ENCODE peak calls at places on chromosomes 5 and 9, in five cellular contexts. V is neuronal stem cell, M is H9, I is H1, F is trophoblast cell. C is an unnamed sample.
A peak's percentile ranks its signal among the peaks of the same experiment; 100 is the strongest.

GRCh38 chr5:392431-392988 is 50.5 kb upstream of the EXOC3 start:
- DNase-seq in V (no peak), M (peak; percentile 48), I (no peak), F (peak; percentile 54), C (peak; percentile 73)

GRCh38 chr9:16033253-16033652 is 480.4 kb downstream of the CCDC171 start:
- DNase-seq in V (no peak), M (no peak), I (no peak), F (no peak), C (no peak)

GRCh38 chr9:91712811-91713210 is 237.2 kb downstream of the ROR2 start:
- DNase-seq in V (no peak), M (no peak), I (no peak), F (no peak), C (no peak)

GRCh38 chr9:13688990-13689600 is 409.6 kb upstream of the MPDZ start:
- DNase-seq in V (no peak), M (no peak), I (no peak), F (no peak), C (peak; percentile 41)

GRCh38 chr5:9540791-9541190 is 5.1 kb downstream of the SEMA5A start:
- DNase-seq in V (no peak), M (no peak), I (no peak), F (no peak), C (peak; percentile 48)

GRCh38 chr5:40233268-40233667 is 446.4 kb upstream of the PTGER4 start:
- DNase-seq in V (no peak), M (no peak), I (no peak), F (no peak), C (no peak)

GRCh38 chr9:123438321-123438720 is 82.3 kb downstream of the CRB2 start:
- DNase-seq in V (peak; percentile 33), M (peak; percentile 24), I (no peak), F (no peak), C (peak; percentile 26)

GRCh38 chr5:176629853-176630680 is at the start of the genes EIF4E1B and SNCB:
- DNase-seq in V (peak; percentile 60), M (peak; percentile 71), I (no peak), F (no peak), C (peak; percentile 58)

GRCh38 chr9:2055203-2055658 is 40.1 kb downstream of the SMARCA2 start:
- DNase-seq in V (no peak), M (no peak), I (no peak), F (no peak), C (no peak)

GRCh38 chr5:78586251-78586650 is 62.3 kb downstream of the LHFPL2 start:
- DNase-seq in V (no peak), M (no peak), I (no peak), F (no peak), C (peak; percentile 98)

GRCh38 chr5:90264930-90265857 is 144.4 kb downstream of the CETN3 start:
- DNase-seq in V (peak; percentile 49), M (peak; percentile 52), I (peak; percentile 25), F (peak; percentile 34), C (peak; percentile 72)

GRCh38 chr9:109903515-109904138 is 123.6 kb downstream of the PALM2AKAP2 start:
- DNase-seq in V (peak; percentile 48), M (peak; percentile 58), I (peak; percentile 13), F (peak; percentile 41), C (peak; percentile 81)

GRCh38 chr9:116589392-116590354 is 97.4 kb upstream of the TRIM32 start:
- DNase-seq in V (no peak), M (peak; percentile 77), I (peak; percentile 50), F (peak; percentile 62), C (peak; percentile 50)

GRCh38 chr5:111598996-111599395 is 86.7 kb upstream of the STARD4 start:
- DNase-seq in V (no peak), M (no peak), I (no peak), F (no peak), C (no peak)

GRCh38 chr5:77302653-77303052 is 92.2 kb downstream of the PDE8B start:
- DNase-seq in V (no peak), M (no peak), I (no peak), F (no peak), C (no peak)

GRCh38 chr5:15571618-15572017 is 71.6 kb downstream of the FBXL7 start:
- DNase-seq in V (no peak), M (no peak), I (no peak), F (no peak), C (no peak)

GRCh38 chr5:15571081-15571480 is 71.1 kb downstream of the FBXL7 start:
- DNase-seq in V (no peak), M (no peak), I (no peak), F (no peak), C (no peak)

GRCh38 chr5:15573594-15573993 is 73.6 kb downstream of the FBXL7 start:
- DNase-seq in V (no peak), M (no peak), I (no peak), F (no peak), C (peak; percentile 10)

GRCh38 chr5:15574121-15574520 is 74.1 kb downstream of the FBXL7 start:
- DNase-seq in V (no peak), M (no peak), I (no peak), F (no peak), C (no peak)

GRCh38 chr5:15570491-15570890 is 70.5 kb downstream of the FBXL7 start:
- DNase-seq in V (no peak), M (no peak), I (no peak), F (no peak), C (no peak)
- H3K79me1 ChIP-seq in V (peaks cover 2% of the 10 kb centered on the region), M (peaks cover 2% of the 10 kb centered on the region), I (peaks cover 2% of the 10 kb centered on the region), F (no peaks in the 10 kb centered on the region), C (peaks cover 21% of the 10 kb centered on the region)

GRCh38 chr5:164185000-164185399 is 679.6 kb downstream of the MAT2B start:
- DNase-seq in V (no peak), M (no peak), I (no peak), F (no peak), C (no peak)
- H2BK12ac ChIP-seq in V (no peak overlapping the region), M (no peak overlapping the region), I (no peak overlapping the region), F (no peak overlapping the region), C (no peak overlapping the region)

GRCh38 chr5:150263801-150264621 is 25.6 kb downstream of the CAMK2A start:
- DNase-seq in V (no peak), M (no peak), I (no peak), F (no peak), C (peak; percentile 84)

GRCh38 chr5:150258126-150258525 is 31.4 kb downstream of the CAMK2A start:
- DNase-seq in V (peak; percentile 21), M (no peak), I (no peak), F (no peak), C (no peak)

GRCh38 chr5:150263339-150263738 is 26.2 kb downstream of the CAMK2A start:
- DNase-seq in V (no peak), M (no peak), I (no peak), F (no peak), C (peak; percentile 13)

GRCh38 chr5:150262502-150262901 is 27.1 kb downstream of the CAMK2A start:
- DNase-seq in V (no peak), M (no peak), I (no peak), F (no peak), C (no peak)

DNA sequence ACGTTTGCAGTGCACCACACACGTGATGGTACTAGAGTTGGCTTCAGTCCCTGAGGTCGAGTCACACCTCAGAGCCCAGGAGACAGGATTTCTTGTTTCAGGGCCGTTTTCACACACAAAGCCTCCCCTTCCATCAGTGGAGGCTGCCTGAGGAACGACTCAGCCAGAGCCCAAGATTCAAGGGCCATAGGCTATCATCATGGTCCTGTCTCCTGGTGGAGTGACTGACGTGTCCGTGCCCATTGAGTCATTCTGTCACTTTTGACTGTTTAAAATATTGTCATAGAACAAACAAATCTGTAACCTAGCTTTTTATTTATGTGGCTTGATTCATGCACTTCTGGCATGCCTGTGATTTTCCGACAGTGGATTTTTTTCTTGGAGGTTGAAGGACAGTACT is 28.3 kb downstream of the CAMK2A start:
- DNase-seq in V (no peak), M (no peak), I (no peak), F (no peak), C (peak; percentile 28)
- H3K23ac ChIP-seq in V (no peak overlapping the region), M (no peak overlapping the region), I (no peak overlapping the region), F (no peak overlapping the region), C (no peak overlapping the region)

GRCh38 chr5:88552406-88552805 is 283.8 kb upstream of the TMEM161B start:
- DNase-seq in V (no peak), M (no peak), I (no peak), F (no peak), C (no peak)

GRCh38 chr5:88548136-88548535 is 279.5 kb upstream of the TMEM161B start:
- DNase-seq in V (no peak), M (no peak), I (no peak), F (no peak), C (no peak)

GRCh38 chr5:88553926-88554325 is 285.3 kb upstream of the TMEM161B start:
- DNase-seq in V (no peak), M (no peak), I (no peak), F (no peak), C (no peak)

GRCh38 chr5:88551724-88552345 is 283.2 kb upstream of the TMEM161B start:
- DNase-seq in V (peak; percentile 81), M (peak; percentile 31), I (no peak), F (no peak), C (no peak)

GRCh38 chr5:88550736-88551135 is 282.1 kb upstream of the TMEM161B start:
- DNase-seq in V (no peak), M (no peak), I (no peak), F (no peak), C (no peak)
- H3K79me1 ChIP-seq in V (no peaks in the 10 kb centered on the region), M (no peaks in the 10 kb centered on the region), I (no peaks in the 10 kb centered on the region), F (no peaks in the 10 kb centered on the region), C (no peaks in the 10 kb centered on the region)

GRCh38 chr9:97858826-97859225 is 5.8 kb downstream of the FOXE1 start:
- DNase-seq in V (no peak), M (no peak), I (no peak), F (no peak), C (no peak)
- H2BK12ac ChIP-seq in V (no peak overlapping the region), M (no peak overlapping the region), I (no peak overlapping the region), F (no peak overlapping the region), C (no peak overlapping the region)